ENCODE peak calls at places on chromosomes 12 and 14, in six cellular contexts. X, E, O, L, Z and K are unnamed samples.

GRCh38 chr14:50677527-50678063 is 9.5 kb upstream of the SAV1 start:
- DNase-seq in Z (peak), O (no peak), X (no peak), E (no peak), L (no peak), K (no peak)

GRCh38 chr14:67583711-67584644 is 16.1 kb downstream of the PIGH start:
- DNase-seq in E (no peak), L (no peak), Z (peak), X (no peak), O (peak), K (no peak)

GRCh38 chr12:53513712-53514415 is 6.6 kb upstream of the NPFF start:
- DNase-seq in L (no peak), X (peak), O (no peak), Z (no peak), E (no peak), K (no peak)

GRCh38 chr12:127300753-127301152 is 966.2 kb upstream of the TMEM132C start:
- DNase-seq in L (no peak), O (no peak), X (no peak), Z (no peak), E (no peak), K (peak)

GRCh38 chr14:52080171-52080800 is 11.4 kb upstream of the NID2 start:
- DNase-seq in L (no peak), O (no peak), E (no peak), Z (no peak), X (no peak), K (no peak)

GRCh38 chr14:105541218-105541617 is 14.8 kb downstream of the TMEM121 start:
- DNase-seq in E (no peak), O (no peak), X (peak), Z (no peak), L (peak), K (no peak)

GRCh38 chr14:77583657-77584056 is 32.8 kb downstream of the SPTLC2 start:
- DNase-seq in Z (no peak), X (no peak), L (no peak), E (no peak), O (no peak), K (no peak)

GRCh38 chr14:103828315-103828967 is 18.9 kb downstream of the PPP1R13B start:
- DNase-seq in X (peak), E (no peak), Z (no peak), L (no peak), O (no peak), K (peak)

GRCh38 chr14:72498646-72499045 is 395.3 kb downstream of the DPF3 start:
- DNase-seq in X (no peak), L (no peak), O (no peak), E (no peak), Z (no peak), K (peak)

GRCh38 chr12:108630481-108631207 is 3.0 kb downstream of the SELPLG start:
- DNase-seq in L (no peak), Z (no peak), O (no peak), E (no peak), X (no peak), K (no peak)

GRCh38 chr12:71315328-71315960 is 124.2 kb upstream of the LGR5 start:
- DNase-seq in L (no peak), Z (no peak), E (no peak), X (no peak), O (no peak), K (no peak)

GRCh38 chr12:64946132-64946829 is 121.8 kb downstream of the TBC1D30 start:
- DNase-seq in Z (peak), O (no peak), X (peak), L (no peak), E (no peak), K (no peak)

GRCh38 chr14:98223106-98223505 is 1048.9 kb downstream of the BCL11B start:
- DNase-seq in O (no peak), Z (no peak), L (no peak), X (no peak), E (no peak), K (no peak)